ENCODE peak calls at places on chromosomes 11 and 22, in six cellular contexts. One of them, this sample, is unnamed.

GRCh38 chr11:79040348-79040747 is 400.5 kb downstream of the TENM4 start:
- DNase-seq in OCI-LY7: no peak
- DNase-seq in adrenal gland: no peak
- DNase-seq in fibroblast of the aortic adventitia: peak
- DNase-seq in astrocyte of the cerebellum: no peak
- DNase-seq in psoas muscle: no peak
- DNase-seq in this sample: no peak

GRCh38 chr11:74702383-74703007 is 28.7 kb downstream of the CHRDL2 start:
- DNase-seq in OCI-LY7: peak
- DNase-seq in adrenal gland: peak
- DNase-seq in fibroblast of the aortic adventitia: peak
- DNase-seq in astrocyte of the cerebellum: peak
- DNase-seq in psoas muscle: peak
- DNase-seq in this sample: peak

GRCh38 chr11:16511109-16511806 is 154.9 kb upstream of the SOX6 start:
- DNase-seq in OCI-LY7: no peak
- DNase-seq in adrenal gland: no peak
- DNase-seq in fibroblast of the aortic adventitia: no peak
- DNase-seq in astrocyte of the cerebellum: peak
- DNase-seq in psoas muscle: no peak
- DNase-seq in this sample: no peak

GRCh38 chr11:2302280-2302843 is 549 bp downstream of the TSPAN32 start:
- DNase-seq in OCI-LY7: no peak
- DNase-seq in adrenal gland: no peak
- DNase-seq in fibroblast of the aortic adventitia: no peak
- DNase-seq in astrocyte of the cerebellum: no peak
- DNase-seq in psoas muscle: peak
- DNase-seq in this sample: no peak

GRCh38 chr22:46038516-46039430 is 61.8 kb upstream of the WNT7B start:
- DNase-seq in OCI-LY7: no peak
- DNase-seq in adrenal gland: peak
- DNase-seq in fibroblast of the aortic adventitia: no peak
- DNase-seq in astrocyte of the cerebellum: no peak
- DNase-seq in psoas muscle: no peak
- DNase-seq in this sample: no peak

GRCh38 chr11:125460275-125460674 is 35.8 kb downstream of the FEZ1 start:
- DNase-seq in OCI-LY7: no peak
- DNase-seq in adrenal gland: no peak
- DNase-seq in fibroblast of the aortic adventitia: no peak
- DNase-seq in astrocyte of the cerebellum: no peak
- DNase-seq in psoas muscle: no peak
- DNase-seq in this sample: no peak

GRCh38 chr11:130055637-130056036 is 14.1 kb upstream of the APLP2 start:
- DNase-seq in OCI-LY7: no peak
- DNase-seq in adrenal gland: peak
- DNase-seq in fibroblast of the aortic adventitia: peak
- DNase-seq in astrocyte of the cerebellum: no peak
- DNase-seq in psoas muscle: no peak
- DNase-seq in this sample: no peak

GRCh38 chr22:24088796-24089195 is 77.7 kb downstream of the CABIN1 start:
- DNase-seq in OCI-LY7: no peak
- DNase-seq in adrenal gland: no peak
- DNase-seq in fibroblast of the aortic adventitia: no peak
- DNase-seq in astrocyte of the cerebellum: no peak
- DNase-seq in psoas muscle: no peak
- DNase-seq in this sample: no peak

GRCh38 chr11:77201991-77202841 is 74.2 kb downstream of the MYO7A start:
- DNase-seq in OCI-LY7: no peak
- DNase-seq in adrenal gland: no peak
- DNase-seq in fibroblast of the aortic adventitia: no peak
- DNase-seq in astrocyte of the cerebellum: no peak
- DNase-seq in psoas muscle: peak
- DNase-seq in this sample: no peak

GRCh38 chr22:45510376-45511232 is 7.9 kb downstream of the FBLN1 start:
- DNase-seq in OCI-LY7: no peak
- DNase-seq in adrenal gland: no peak
- DNase-seq in fibroblast of the aortic adventitia: no peak
- DNase-seq in astrocyte of the cerebellum: no peak
- DNase-seq in psoas muscle: peak
- DNase-seq in this sample: no peak

GRCh38 chr11:113923572-113923971 is 19.0 kb downstream of the HTR3B start:
- DNase-seq in OCI-LY7: no peak
- DNase-seq in adrenal gland: no peak
- DNase-seq in fibroblast of the aortic adventitia: no peak
- DNase-seq in astrocyte of the cerebellum: no peak
- DNase-seq in psoas muscle: no peak
- DNase-seq in this sample: no peak

GRCh38 chr22:19179472-19180048 is 1.0 kb upstream of the SLC25A1 start:
- DNase-seq in OCI-LY7: peak
- DNase-seq in adrenal gland: peak
- DNase-seq in fibroblast of the aortic adventitia: peak
- DNase-seq in astrocyte of the cerebellum: peak
- DNase-seq in psoas muscle: peak
- DNase-seq in this sample: peak
- TF ChIP-seq CTCF in OCI-LY7: peak
- TF ChIP-seq CTCF in adrenal gland: peak
- TF ChIP-seq CTCF in fibroblast of the aortic adventitia: peak
- TF ChIP-seq CTCF in astrocyte of the cerebellum: peak
- TF ChIP-seq CTCF in psoas muscle: peak
- TF ChIP-seq CTCF in this sample: peak

GRCh38 chr22:37781434-37782059 is 26.2 kb upstream of the GCAT start:
- DNase-seq in OCI-LY7: peak
- DNase-seq in adrenal gland: peak
- DNase-seq in fibroblast of the aortic adventitia: peak
- DNase-seq in astrocyte of the cerebellum: no peak
- DNase-seq in psoas muscle: no peak
- DNase-seq in this sample: no peak

GRCh38 chr22:37778370-37779009 is 29.2 kb upstream of the GCAT start:
- DNase-seq in OCI-LY7: no peak
- DNase-seq in adrenal gland: no peak
- DNase-seq in fibroblast of the aortic adventitia: no peak
- DNase-seq in astrocyte of the cerebellum: no peak
- DNase-seq in psoas muscle: no peak
- DNase-seq in this sample: no peak

GRCh38 chr22:37784829-37785495 is 22.8 kb upstream of the GCAT start:
- DNase-seq in OCI-LY7: no peak
- DNase-seq in adrenal gland: no peak
- DNase-seq in fibroblast of the aortic adventitia: no peak
- DNase-seq in astrocyte of the cerebellum: no peak
- DNase-seq in psoas muscle: no peak
- DNase-seq in this sample: no peak

GRCh38 chr22:37777122-37777687 is 30.5 kb upstream of the GCAT start:
- DNase-seq in OCI-LY7: peak
- DNase-seq in adrenal gland: peak
- DNase-seq in fibroblast of the aortic adventitia: peak
- DNase-seq in astrocyte of the cerebellum: peak
- DNase-seq in psoas muscle: peak
- DNase-seq in this sample: peak

DNA sequence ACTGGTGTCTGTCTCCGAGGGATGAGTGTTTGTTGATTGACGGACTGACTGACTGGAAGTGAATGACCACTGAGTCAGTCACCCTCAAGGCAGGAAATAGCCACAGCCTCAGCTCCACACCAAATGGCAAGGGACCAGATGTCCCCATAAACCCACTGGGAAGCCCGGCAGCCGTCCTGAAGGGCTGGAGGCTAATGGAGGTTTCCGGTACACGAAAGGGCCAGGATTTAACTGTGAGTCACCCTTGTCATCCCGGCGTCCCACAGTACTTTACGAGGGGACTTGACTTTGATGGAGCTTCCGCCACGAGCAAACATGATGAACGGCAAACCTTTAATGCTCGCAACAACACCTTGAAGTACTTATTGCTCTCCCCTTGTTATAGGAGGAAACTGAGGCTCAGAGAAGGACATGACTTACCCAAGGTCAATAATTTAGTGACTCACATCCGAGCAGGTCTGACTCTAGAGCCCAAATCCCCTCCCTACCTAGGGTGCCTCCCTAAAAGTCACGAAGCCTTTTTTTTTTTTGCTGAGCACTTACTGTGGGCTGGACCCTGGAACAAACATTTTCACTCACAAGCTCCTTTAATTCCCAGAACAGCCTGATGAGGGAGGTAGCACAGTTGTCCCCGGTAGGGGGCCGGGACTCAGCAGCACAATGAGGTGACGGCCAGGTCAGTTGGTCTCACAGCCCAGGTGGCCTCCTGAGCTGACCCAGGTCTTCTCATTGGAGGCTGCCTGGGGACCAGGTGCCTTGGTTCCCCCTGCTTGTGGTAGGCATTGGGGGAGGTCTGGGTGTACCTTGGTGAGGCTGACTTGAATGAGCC is 25.2 kb upstream of the GCAT start:
- DNase-seq in OCI-LY7: no peak
- DNase-seq in adrenal gland: no peak
- DNase-seq in fibroblast of the aortic adventitia: no peak
- DNase-seq in astrocyte of the cerebellum: no peak
- DNase-seq in psoas muscle: no peak
- DNase-seq in this sample: no peak
- TF ChIP-seq CTCF in OCI-LY7: peak
- TF ChIP-seq CTCF in adrenal gland: no peak
- TF ChIP-seq CTCF in fibroblast of the aortic adventitia: peak
- TF ChIP-seq CTCF in astrocyte of the cerebellum: no peak
- TF ChIP-seq CTCF in psoas muscle: no peak
- TF ChIP-seq CTCF in this sample: no peak

GRCh38 chr11:120324932-120325810 is at the start of gene TLCD5:
- DNase-seq in OCI-LY7: peak
- DNase-seq in adrenal gland: peak
- DNase-seq in fibroblast of the aortic adventitia: peak
- DNase-seq in astrocyte of the cerebellum: no peak
- DNase-seq in psoas muscle: peak
- DNase-seq in this sample: peak
- TF ChIP-seq CTCF in OCI-LY7: no peak
- TF ChIP-seq CTCF in adrenal gland: no peak
- TF ChIP-seq CTCF in fibroblast of the aortic adventitia: peak
- TF ChIP-seq CTCF in astrocyte of the cerebellum: no peak
- TF ChIP-seq CTCF in psoas muscle: no peak
- TF ChIP-seq CTCF in this sample: peak

DNA sequence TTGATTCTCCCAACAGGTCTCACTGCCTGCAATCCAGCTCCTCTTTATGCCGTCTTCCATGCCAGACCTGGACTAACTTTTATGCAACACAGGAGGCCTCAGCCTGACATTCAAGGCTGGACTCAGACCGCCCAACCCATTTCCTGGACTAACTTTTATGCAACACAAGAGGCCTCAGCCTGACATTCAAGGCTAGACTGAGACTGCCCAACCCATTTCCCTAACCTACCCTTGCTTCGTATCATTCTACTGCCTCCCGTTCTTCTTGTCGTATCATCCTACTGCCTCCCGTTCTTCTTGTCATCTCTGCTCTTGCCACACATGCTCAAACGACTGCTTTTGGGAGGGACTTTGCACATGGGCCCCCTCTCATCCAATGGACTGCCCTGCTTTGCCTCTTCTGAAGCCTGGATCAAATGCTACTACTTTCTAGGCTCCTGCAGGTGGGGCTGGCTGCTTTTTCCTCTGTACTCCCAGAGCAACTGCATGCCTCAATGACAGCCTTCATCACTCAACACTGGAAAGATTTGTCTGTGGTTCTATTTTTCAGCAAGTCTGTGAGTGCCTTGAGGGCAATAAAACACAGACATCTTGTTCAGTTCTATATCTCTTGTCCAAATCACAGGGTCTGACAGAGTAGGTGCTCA is 7.8 kb downstream of the TBC1D10A start:
- DNase-seq in OCI-LY7: no peak
- DNase-seq in adrenal gland: no peak
- DNase-seq in fibroblast of the aortic adventitia: no peak
- DNase-seq in astrocyte of the cerebellum: no peak
- DNase-seq in psoas muscle: no peak
- DNase-seq in this sample: no peak
- TF ChIP-seq CTCF in OCI-LY7: no peak
- TF ChIP-seq CTCF in adrenal gland: no peak
- TF ChIP-seq CTCF in fibroblast of the aortic adventitia: no peak
- TF ChIP-seq CTCF in astrocyte of the cerebellum: no peak
- TF ChIP-seq CTCF in psoas muscle: no peak
- TF ChIP-seq CTCF in this sample: no peak

GRCh38 chr22:20448630-20449029 is 11.0 kb upstream of the SCARF2 start:
- DNase-seq in OCI-LY7: no peak
- DNase-seq in adrenal gland: no peak
- DNase-seq in fibroblast of the aortic adventitia: no peak
- DNase-seq in astrocyte of the cerebellum: no peak
- DNase-seq in psoas muscle: peak
- DNase-seq in this sample: no peak

GRCh38 chr22:20451920-20452319 is 14.3 kb upstream of the SCARF2 start:
- DNase-seq in OCI-LY7: no peak
- DNase-seq in adrenal gland: no peak
- DNase-seq in fibroblast of the aortic adventitia: no peak
- DNase-seq in astrocyte of the cerebellum: no peak
- DNase-seq in psoas muscle: no peak
- DNase-seq in this sample: no peak

GRCh38 chr22:20450551-20450906 is 12.9 kb upstream of the SCARF2 start:
- DNase-seq in OCI-LY7: no peak
- DNase-seq in adrenal gland: no peak
- DNase-seq in fibroblast of the aortic adventitia: no peak
- DNase-seq in astrocyte of the cerebellum: no peak
- DNase-seq in psoas muscle: no peak
- DNase-seq in this sample: no peak

GRCh38 chr22:20453222-20453621 is 15.6 kb upstream of the SCARF2 start:
- DNase-seq in OCI-LY7: no peak
- DNase-seq in adrenal gland: no peak
- DNase-seq in fibroblast of the aortic adventitia: no peak
- DNase-seq in astrocyte of the cerebellum: no peak
- DNase-seq in psoas muscle: no peak
- DNase-seq in this sample: no peak

GRCh38 chr22:20449819-20450550 is 12.4 kb upstream of the SCARF2 start:
- DNase-seq in OCI-LY7: no peak
- DNase-seq in adrenal gland: no peak
- DNase-seq in fibroblast of the aortic adventitia: no peak
- DNase-seq in astrocyte of the cerebellum: no peak
- DNase-seq in psoas muscle: peak
- DNase-seq in this sample: no peak
- TF ChIP-seq CTCF in OCI-LY7: no peak
- TF ChIP-seq CTCF in adrenal gland: no peak
- TF ChIP-seq CTCF in fibroblast of the aortic adventitia: no peak
- TF ChIP-seq CTCF in astrocyte of the cerebellum: no peak
- TF ChIP-seq CTCF in psoas muscle: no peak
- TF ChIP-seq CTCF in this sample: no peak

This sample was measured in GM10248.